ENCODE peak calls at places on chromosomes 12 and 14, in seven cellular contexts. U is astrocyte of the cerebellum, A is fibroblast of lung, S is choroid plexus epithelial cell, X is astrocyte of the spinal cord, P is GM20000, Z is left ventricle myocardium inferior. C is an unnamed sample.

GRCh38 chr12:102334765-102335164 is 137.1 kb upstream of the PMCH start:
- DNase-seq in U (no peak), A (no peak), S (no peak), X (no peak), P (no peak), Z (no peak), C (no peak)

GRCh38 chr12:88062464-88062863 is 33.3 kb upstream of the C12orf50 start:
- DNase-seq in U (no peak), A (no peak), S (no peak), X (no peak), P (peak; percentile 8), Z (no peak), C (no peak)

GRCh38 chr14:106021832-106022231 is 495.4 kb downstream of the TMEM121 start:
- DNase-seq in U (no peak), A (no peak), S (no peak), X (no peak), P (no peak), Z (no peak), C (no peak)

GRCh38 chr14:55256586-55256985 is 14.6 kb upstream of the FBXO34 start:
- DNase-seq in U (no peak), A (no peak), S (no peak), X (no peak), P (no peak), Z (no peak), C (no peak)

GRCh38 chr12:5227722-5228274 is 184.1 kb downstream of the KCNA5 start:
- DNase-seq in U (no peak), A (no peak), S (no peak), X (no peak), P (no peak), Z (peak; percentile 19), C (no peak)

GRCh38 chr14:104931771-104932675 is 7.3 kb downstream of the PLD4 start:
- DNase-seq in U (no peak), A (peak; percentile 6), S (no peak), X (no peak), P (peak; percentile 36), Z (peak; percentile 15), C (no peak)

GRCh38 chr12:59973515-59973914 is 377.7 kb downstream of the SLC16A7 start:
- DNase-seq in U (peak; percentile 20), A (peak; percentile 90), S (peak; percentile 45), X (peak; percentile 22), P (no peak), Z (no peak), C (no peak)

GRCh38 chr14:103108749-103109207 is 14.3 kb downstream of the EXOC3L4 start:
- DNase-seq in U (no peak), A (peak; percentile 38), S (peak; percentile 40), X (no peak), P (peak; percentile 88), Z (no peak), C (no peak)

GRCh38 chr12:12561305-12562015 is 1.2 kb downstream of the DUSP16 start:
- DNase-seq in U (no peak), A (peak; percentile 56), S (peak; percentile 56), X (peak; percentile 50), P (peak; percentile 28), Z (peak; percentile 70), C (peak; percentile 55)

GRCh38 chr12:32983968-32984367 is 87.4 kb upstream of the PKP2 start:
- DNase-seq in U (no peak), A (no peak), S (no peak), X (no peak), P (no peak), Z (no peak), C (no peak)

GRCh38 chr14:82528011-82528410 is 994.4 kb upstream of the SEL1L start:
- DNase-seq in U (no peak), A (no peak), S (no peak), X (no peak), P (no peak), Z (no peak), C (no peak)

GRCh38 chr12:102769323-102769916 is 147.6 kb downstream of the PAH start:
- DNase-seq in U (peak; percentile 44), A (peak; percentile 38), S (peak; percentile 82), X (peak; percentile 57), P (peak; percentile 60), Z (peak; percentile 23), C (peak; percentile 69)

GRCh38 chr12:113097716-113098427 is 37.7 kb downstream of the RASAL1 start:
- DNase-seq in U (no peak), A (peak; percentile 62), S (peak; percentile 23), X (peak; percentile 38), P (no peak), Z (peak; percentile 60), C (no peak)

GRCh38 chr14:47715330-47715729 is 39.9 kb upstream of the MDGA2 start:
- DNase-seq in U (no peak), A (peak; percentile 51), S (peak; percentile 18), X (peak; percentile 23), P (no peak), Z (no peak), C (no peak)

GRCh38 chr14:30005114-30005698 is 77.6 kb upstream of the PRKD1 start:
- DNase-seq in U (peak; percentile 56), A (peak; percentile 69), S (peak; percentile 92), X (peak; percentile 78), P (no peak), Z (no peak), C (peak; percentile 8)

GRCh38 chr12:76020281-76020680 is 11.3 kb downstream of the PHLDA1 start:
- DNase-seq in U (peak; percentile 75), A (peak; percentile 90), S (peak; percentile 65), X (peak; percentile 91), P (no peak), Z (no peak), C (peak; percentile 87)

GRCh38 chr12:106154781-106155273 is 16.1 kb upstream of the NUAK1 start:
- DNase-seq in U (no peak), A (no peak), S (no peak), X (no peak), P (no peak), Z (no peak), C (no peak)

GRCh38 chr12:5969974-5970690 is 25.1 kb upstream of the ANO2 start:
- DNase-seq in U (no peak), A (no peak), S (no peak), X (no peak), P (no peak), Z (no peak), C (no peak)

GRCh38 chr14:61258985-61259384 is 22.2 kb downstream of the TMEM30B start:
- DNase-seq in U (no peak), A (peak; percentile 46), S (no peak), X (no peak), P (no peak), Z (no peak), C (no peak)

GRCh38 chr12:4290011-4290790 is 16.6 kb downstream of the CCND2 start:
- DNase-seq in U (no peak), A (no peak), S (no peak), X (no peak), P (no peak), Z (no peak), C (no peak)

GRCh38 chr14:52988153-52988552 is 37.3 kb upstream of the FERMT2 start:
- DNase-seq in U (no peak), A (no peak), S (no peak), X (no peak), P (no peak), Z (no peak), C (no peak)

GRCh38 chr12:48903982-48904411 is 21.3 kb downstream of the FKBP11 start:
- DNase-seq in U (peak; percentile 63), A (peak; percentile 86), S (peak; percentile 94), X (peak; percentile 85), P (peak; percentile 85), Z (peak; percentile 68), C (peak; percentile 78)

GRCh38 chr12:14482886-14483285 is 84.8 kb downstream of the PLBD1 start:
- DNase-seq in U (no peak), A (no peak), S (no peak), X (no peak), P (no peak), Z (no peak), C (no peak)

GRCh38 chr12:89959188-89959587 is 250.6 kb upstream of the ATP2B1 start:
- DNase-seq in U (no peak), A (no peak), S (no peak), X (no peak), P (no peak), Z (no peak), C (no peak)

GRCh38 chr12:108603743-108604142 is 5.9 kb upstream of the TMEM119 start:
- DNase-seq in U (no peak), A (no peak), S (no peak), X (no peak), P (no peak), Z (no peak), C (no peak)
- TF ChIP-seq CTCF in U (no peak), A (no peak), S (no peak), X (no peak), P (no peak), Z (no peak), C (no peak)

GRCh38 chr12:116366456-116366776 is 88.9 kb upstream of the MED13L start:
- DNase-seq in U (no peak), A (no peak), S (no peak), X (no peak), P (no peak), Z (no peak), C (no peak)
- TF ChIP-seq CTCF in U (no peak), A (no peak), S (no peak), X (no peak), P (no peak), Z (no peak), C (no peak)

DNA sequence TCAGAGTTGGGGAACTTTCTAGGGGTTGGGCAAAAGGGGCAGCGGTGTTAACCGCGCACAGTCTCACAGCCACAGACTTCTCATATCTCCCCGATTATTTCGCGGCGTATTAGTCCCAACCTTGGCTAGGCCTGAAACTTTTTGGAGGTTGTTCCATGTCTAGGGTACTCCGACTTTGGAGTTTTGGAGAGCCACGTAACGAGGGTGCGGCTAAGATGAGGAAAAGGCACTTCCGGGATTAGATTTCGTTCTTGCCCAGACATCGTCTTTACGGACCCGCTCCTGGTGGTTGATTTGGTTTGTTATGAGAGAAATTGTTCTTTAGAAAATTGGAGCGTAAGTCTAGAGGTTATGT is 513 bp downstream of the CCNK start:
- DNase-seq in U (no peak), A (peak; percentile 50), S (peak; percentile 52), X (peak; percentile 24), P (no peak), Z (no peak), C (peak; percentile 6)
- TF ChIP-seq CTCF in U (no peak), A (no peak), S (peak; percentile 22), X (no peak), P (no peak), Z (no peak), C (no peak)

DNA sequence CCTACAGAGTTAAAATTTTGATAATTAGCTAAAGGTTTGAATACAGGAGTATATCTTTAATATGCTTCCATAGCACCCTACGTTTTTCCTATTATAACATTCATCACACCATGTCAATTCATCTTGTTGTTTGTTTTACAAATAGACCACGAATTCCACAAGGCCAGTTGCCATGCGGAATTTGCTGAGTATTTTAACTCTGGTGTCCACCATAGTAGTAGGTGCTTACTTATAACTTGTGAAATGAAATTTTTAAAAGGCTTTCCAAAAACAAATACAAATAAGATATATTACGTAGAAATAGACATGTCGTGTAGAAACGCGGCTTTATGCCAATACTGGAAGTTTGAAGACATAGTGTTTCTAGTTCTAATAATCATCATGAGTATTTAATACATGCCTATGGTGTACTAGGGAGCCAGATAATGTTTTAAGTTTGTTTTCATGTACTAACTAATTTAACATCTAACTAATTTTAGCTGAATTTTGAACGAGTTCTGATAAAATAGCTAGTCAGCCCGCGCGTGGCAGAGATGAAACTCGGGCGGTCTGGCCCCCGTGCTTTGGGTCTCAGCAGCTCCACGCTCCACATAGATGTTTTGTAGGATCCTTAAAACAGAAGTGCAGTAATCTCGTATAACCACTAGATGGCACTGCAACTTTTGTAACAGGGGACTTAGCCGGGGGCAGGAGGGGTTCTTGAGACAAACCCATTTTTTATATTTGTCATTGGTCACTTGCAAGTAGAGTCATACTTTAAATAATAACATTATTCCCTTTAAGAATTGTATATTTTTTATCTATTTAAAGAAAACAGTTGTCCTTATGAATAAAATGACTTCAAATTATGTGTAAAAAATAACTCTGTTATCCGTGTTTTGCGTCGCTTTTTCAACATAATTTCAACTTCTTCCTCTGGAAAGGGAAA is 10.2 kb downstream of the CD69 start:
- DNase-seq in U (peak; percentile 36), A (peak; percentile 56), S (peak; percentile 85), X (peak; percentile 74), P (peak; percentile 56), Z (no peak), C (peak; percentile 55)
- TF ChIP-seq CTCF in U (peak; percentile 80), A (peak; percentile 86), S (peak; percentile 89), X (peak; percentile 80), P (peak; percentile 51), Z (peak; percentile 83), C (peak; percentile 73)

C was measured in Calu3.